ENCODE peak calls at places on chromosomes 6 and 20, in five cellular contexts. H is Calu3, J is lower lobe of right lung, B is lung, A is nephron progenitor cell. U is an unnamed sample.

GRCh38 chr20:23320317-23320716 is 30.3 kb upstream of the NXT1 start:
- DNase-seq in H (peak), J (no peak), B (no peak), A (no peak), U (no peak)

GRCh38 chr20:32411955-32412706 is 54.0 kb downstream of the ASXL1 start:
- DNase-seq in H (no peak), J (no peak), B (no peak), A (no peak), U (no peak)

GRCh38 chr20:16368645-16369292 is 204.5 kb downstream of the KIF16B start:
- DNase-seq in H (no peak), J (no peak), B (no peak), A (no peak), U (no peak)

GRCh38 chr6:28615955-28616747 is 90.5 kb downstream of the GPX5 start:
- DNase-seq in H (no peak), J (no peak), B (no peak), A (no peak), U (no peak)

GRCh38 chr6:143531720-143532504 is 20.4 kb upstream of the FUCA2 start:
- DNase-seq in H (no peak), J (no peak), B (no peak), A (no peak), U (no peak)

GRCh38 chr20:14444106-14444505 is 106.7 kb upstream of the FLRT3 start:
- DNase-seq in H (no peak), J (no peak), B (no peak), A (no peak), U (no peak)

GRCh38 chr20:24651171-24651972 is 181.9 kb downstream of the SYNDIG1 start:
- DNase-seq in H (no peak), J (no peak), B (no peak), A (no peak), U (no peak)

GRCh38 chr6:27374824-27375612 is 13.5 kb upstream of the ZNF391 start:
- DNase-seq in H (peak), J (peak), B (peak), A (peak), U (peak)

GRCh38 chr20:39553120-39553519 is 591.0 kb downstream of the DHX35 start:
- DNase-seq in H (no peak), J (no peak), B (no peak), A (no peak), U (no peak)

GRCh38 chr6:122426597-122426996 is 27.1 kb downstream of the HSF2 start:
- DNase-seq in H (no peak), J (no peak), B (no peak), A (no peak), U (no peak)

GRCh38 chr6:90086517-90086916 is 192.2 kb downstream of the GJA10 start:
- DNase-seq in H (no peak), J (no peak), B (no peak), A (no peak), U (no peak)

GRCh38 chr20:44717986-44718385 is 2.8 kb downstream of the CCN5 start:
- DNase-seq in H (peak), J (peak), B (no peak), A (peak), U (peak)
- TF ChIP-seq CTCF in H (peak), J (no peak), B (no peak), A (no peak), U (peak)

DNA sequence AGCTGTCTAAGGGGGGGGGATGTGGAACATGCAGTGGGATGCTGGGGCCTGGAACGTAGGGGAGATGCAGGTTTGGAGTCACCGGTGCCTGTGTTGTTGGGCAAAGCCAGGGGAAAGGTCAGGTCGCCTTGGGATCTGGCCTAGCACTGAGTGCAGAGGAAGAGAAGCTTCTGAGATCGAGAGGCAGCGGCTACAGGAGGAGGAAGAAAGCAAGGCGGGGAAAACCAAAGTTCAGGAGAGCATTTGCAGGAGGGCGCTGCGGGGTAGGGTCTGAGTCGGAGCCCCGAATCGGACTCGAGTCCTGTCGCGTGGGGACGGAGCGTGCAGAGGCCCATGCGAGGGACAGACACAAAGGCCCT is 1.0 kb upstream of the PLCG1 start:
- DNase-seq in H (no peak), J (no peak), B (no peak), A (no peak), U (no peak)
- TF ChIP-seq CTCF in H (no peak), J (no peak), B (no peak), A (no peak), U (no peak)

GRCh38 chr6:30821862-30822784 is 62.2 kb upstream of the DDR1 start:
- DNase-seq in H (peak), J (no peak), B (no peak), A (no peak), U (no peak)
- TF ChIP-seq CTCF in H (peak), J (peak), B (no peak), A (peak), U (peak)

GRCh38 chr20:10239954-10240353 is 21.3 kb downstream of the SNAP25 start:
- DNase-seq in H (peak), J (peak), B (peak), A (no peak), U (no peak)

GRCh38 chr20:10231290-10231689 is 12.7 kb downstream of the SNAP25 start:
- DNase-seq in H (no peak), J (no peak), B (no peak), A (no peak), U (no peak)

GRCh38 chr20:10242166-10242565 is 23.5 kb downstream of the SNAP25 start:
- DNase-seq in H (no peak), J (no peak), B (no peak), A (no peak), U (no peak)

GRCh38 chr20:10240655-10241054 is 22.0 kb downstream of the SNAP25 start:
- DNase-seq in H (no peak), J (no peak), B (no peak), A (no peak), U (no peak)

DNA sequence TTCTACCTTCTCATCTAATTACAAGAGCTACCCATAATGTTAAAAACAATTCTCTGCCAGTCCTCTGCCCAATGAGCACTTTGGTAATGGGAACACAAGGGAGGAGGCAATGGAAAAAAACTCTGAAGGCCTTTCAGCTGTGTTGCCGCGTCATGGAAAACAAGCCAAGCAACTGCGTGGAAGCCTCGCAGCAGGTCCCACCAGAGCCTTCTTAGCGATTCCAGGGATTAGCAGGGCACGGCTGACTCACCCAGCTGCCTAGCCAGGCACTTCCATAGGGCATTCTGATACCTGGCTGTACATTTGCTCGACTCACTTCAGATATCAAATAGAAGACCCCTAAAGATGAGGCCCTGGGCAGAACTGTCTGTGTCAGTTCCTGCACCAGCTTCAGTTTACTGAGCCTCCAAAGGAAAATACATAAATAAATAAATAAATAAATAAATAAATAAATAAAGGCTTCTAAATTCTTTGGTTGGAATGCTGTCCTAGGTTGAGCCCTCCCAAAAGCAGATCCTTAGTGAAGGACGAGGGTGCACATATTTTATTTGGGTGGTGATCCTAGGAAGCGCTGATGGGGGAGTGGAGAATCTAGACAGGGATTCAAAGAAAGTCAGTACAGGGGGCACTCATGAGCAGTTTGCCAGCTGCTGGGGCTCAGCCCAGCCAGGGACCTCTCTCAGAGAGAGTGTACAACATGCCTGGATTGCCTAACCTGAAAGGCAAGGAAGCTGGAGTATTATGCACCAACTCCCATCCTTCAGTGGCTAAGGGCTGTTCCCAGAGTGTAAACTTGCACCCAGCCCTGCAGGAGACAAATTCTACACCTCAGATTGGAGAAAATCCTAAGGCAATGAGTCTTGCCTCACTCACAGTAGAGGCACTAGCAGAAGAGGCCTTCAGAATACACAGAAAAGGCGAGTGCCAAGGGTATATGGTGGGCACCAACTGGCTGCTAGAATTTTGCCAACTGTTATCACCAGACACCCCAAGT is 18.2 kb downstream of the SNAP25 start:
- DNase-seq in H (no peak), J (no peak), B (no peak), A (no peak), U (no peak)
- TF ChIP-seq CTCF in H (no peak), J (no peak), B (no peak), A (no peak), U (no peak)

GRCh38 chr6:108145639-108146038 is 20.2 kb upstream of the NR2E1 start:
- DNase-seq in H (no peak), J (no peak), B (no peak), A (no peak), U (no peak)
- TF ChIP-seq CTCF in H (no peak), J (no peak), B (no peak), A (peak), U (peak)

U was measured in endothelial cell.